ENCODE peak calls at places on chromosomes 13 and 19, in seven cellular contexts. X is GM06990; C is psoas muscle; N is HFFc6; J is right lobe of liver; K is dorsolateral prefrontal cortex; Z is CD8-positive, alpha-beta T cell. L is an unnamed sample.

GRCh38 chr19:28199323-28199722 is 1013.6 kb downstream of the UQCRFS1 start:
- DNase-seq in X (no peak), C (no peak), N (no peak), J (no peak), K (no peak), Z (no peak), L (no peak)

GRCh38 chr13:81048026-81048461 is 707.1 kb upstream of the SPRY2 start:
- DNase-seq in X (no peak), C (no peak), N (no peak), J (no peak), K (no peak), Z (no peak), L (no peak)

GRCh38 chr13:41502676-41503075 is 45.3 kb downstream of the RGCC start:
- DNase-seq in X (peak), C (no peak), N (no peak), J (no peak), K (no peak), Z (no peak), L (no peak)

GRCh38 chr13:112771877-112772538 is 82.2 kb downstream of the ATP11A start:
- DNase-seq in X (no peak), C (no peak), N (no peak), J (no peak), K (no peak), Z (no peak), L (no peak)

GRCh38 chr19:46574533-46574932 is 26.6 kb upstream of the CALM3 start:
- DNase-seq in X (no peak), C (no peak), N (no peak), J (no peak), K (no peak), Z (no peak), L (no peak)

GRCh38 chr19:49890349-49891311 is 6.1 kb downstream of the IL4I1 start:
- DNase-seq in X (peak), C (no peak), N (no peak), J (peak), K (no peak), Z (peak), L (peak)

GRCh38 chr13:113493315-113493951 is 2.9 kb upstream of the DCUN1D2 start:
- DNase-seq in X (no peak), C (no peak), N (peak), J (no peak), K (no peak), Z (no peak), L (no peak)

GRCh38 chr19:7441468-7442146 is 47.2 kb downstream of the PEX11G start:
- DNase-seq in X (no peak), C (no peak), N (no peak), J (no peak), K (peak), Z (no peak), L (no peak)

DNA sequence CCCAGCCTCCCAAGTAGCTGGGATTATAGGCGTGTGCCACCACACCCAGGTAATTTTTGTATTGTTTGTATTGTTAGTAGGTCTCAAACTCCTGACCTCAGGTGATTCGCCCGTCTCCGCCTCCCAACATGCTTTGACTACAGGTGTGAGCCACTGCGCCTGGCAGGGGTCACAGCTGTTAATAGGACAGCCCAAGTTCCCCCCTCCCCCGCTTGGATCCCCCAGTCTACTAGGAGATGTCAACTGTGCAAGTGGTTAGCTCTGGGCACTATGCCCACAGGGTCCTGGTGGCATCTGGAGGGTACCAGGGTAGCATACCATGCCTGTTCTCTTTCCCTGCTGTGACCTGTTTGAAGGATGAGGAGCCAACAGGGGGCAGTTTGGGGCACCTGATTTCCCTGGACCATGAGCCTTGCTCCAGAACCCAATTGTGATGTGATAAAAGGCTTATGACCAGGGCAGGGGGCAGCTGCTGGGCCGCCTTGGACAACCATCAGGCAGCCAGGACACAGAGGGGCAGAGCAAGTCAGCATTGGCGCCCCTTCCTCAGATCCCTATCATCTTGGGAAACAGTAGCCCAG is at the start of gene TSPAN16:
- DNase-seq in X (no peak), C (no peak), N (no peak), J (no peak), K (no peak), Z (no peak), L (no peak)
- TF ChIP-seq CTCF in X (no peak), C (no peak), N (peak), J (no peak), K (no peak), Z (no peak), L (no peak)

GRCh38 chr19:310141-310651 is 19.0 kb upstream of the PLPP2 start:
- DNase-seq in X (no peak), C (no peak), N (no peak), J (no peak), K (no peak), Z (no peak), L (no peak)
- TF ChIP-seq CTCF in X (no peak), C (no peak), N (no peak), J (no peak), K (no peak), Z (no peak), L (no peak)

GRCh38 chr13:36992362-36992761 is 6.8 kb downstream of the ALG5 start:
- DNase-seq in X (no peak), C (no peak), N (no peak), J (no peak), K (no peak), Z (no peak), L (no peak)
- TF ChIP-seq CTCF in X (no peak), C (no peak), N (peak), J (no peak), K (no peak), Z (no peak), L (no peak)

DNA sequence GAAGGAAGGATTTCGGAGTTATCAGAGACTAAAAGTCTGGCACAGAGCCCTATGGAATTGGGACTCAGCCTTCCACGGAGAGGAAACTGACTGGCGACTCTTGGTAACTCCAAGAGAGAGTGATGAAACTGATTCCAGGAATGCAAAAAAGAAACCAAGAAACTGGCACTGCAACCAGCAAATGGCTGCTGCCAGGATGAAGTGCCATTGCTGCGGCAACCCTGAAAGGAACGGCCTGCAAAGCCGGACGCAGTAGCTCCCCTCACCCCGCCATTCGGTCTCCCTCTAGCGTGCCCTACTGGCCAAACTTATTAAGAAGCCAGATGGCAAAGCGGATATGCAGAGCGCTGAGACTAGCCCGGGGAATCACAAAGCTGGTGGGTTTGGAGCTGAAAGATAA is 236.0 kb downstream of the PCDH9 start:
- DNase-seq in X (no peak), C (peak), N (no peak), J (peak), K (peak), Z (no peak), L (peak)
- TF ChIP-seq CTCF in X (no peak), C (peak), N (peak), J (peak), K (peak), Z (no peak), L (no peak)

GRCh38 chr19:15402411-15403150 is 16.2 kb downstream of the AKAP8L start:
- DNase-seq in X (no peak), C (no peak), N (no peak), J (no peak), K (peak), Z (no peak), L (no peak)

GRCh38 chr19:15401397-15401710 is 17.4 kb downstream of the AKAP8L start:
- DNase-seq in X (no peak), C (no peak), N (no peak), J (no peak), K (no peak), Z (no peak), L (no peak)

GRCh38 chr19:15403151-15403531 is 15.6 kb downstream of the AKAP8L start:
- DNase-seq in X (no peak), C (no peak), N (no peak), J (no peak), K (peak), Z (no peak), L (no peak)

GRCh38 chr19:15404780-15405211 is 14.0 kb downstream of the AKAP8L start:
- DNase-seq in X (no peak), C (no peak), N (no peak), J (no peak), K (peak), Z (no peak), L (no peak)

DNA sequence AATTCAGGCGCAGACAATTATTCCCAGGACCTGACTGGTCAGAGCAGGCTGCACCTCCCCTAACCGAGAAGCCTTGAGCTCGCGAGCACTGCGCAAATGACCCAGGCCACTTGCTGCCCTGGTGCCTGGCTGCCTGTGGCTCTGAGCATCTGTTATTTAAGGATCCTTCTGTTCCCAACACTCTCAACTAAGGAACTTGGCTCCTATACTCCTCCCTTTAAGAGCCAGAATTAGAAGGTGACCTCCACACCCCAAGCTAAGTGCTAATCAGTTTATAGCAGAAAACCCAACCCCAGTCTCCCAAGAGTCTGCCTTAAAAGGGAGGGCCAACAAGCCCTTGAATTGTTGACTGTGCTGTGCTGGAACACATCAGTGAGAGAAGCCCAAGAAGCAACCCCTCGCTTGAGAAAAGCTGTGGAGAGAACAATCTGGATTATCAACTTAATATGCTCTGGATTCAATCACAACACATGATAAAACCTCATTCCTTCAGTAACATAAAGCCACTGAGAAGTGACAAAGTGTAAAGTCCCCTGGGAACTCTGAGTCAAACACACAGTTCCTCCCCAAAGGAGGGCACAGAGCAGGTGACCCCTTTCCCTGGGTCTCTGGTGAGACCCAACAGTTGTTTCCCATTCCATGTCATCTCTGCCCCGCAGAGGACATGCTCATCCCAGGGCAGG is 14.6 kb downstream of the AKAP8L start:
- DNase-seq in X (no peak), C (no peak), N (no peak), J (no peak), K (peak), Z (no peak), L (no peak)
- TF ChIP-seq CTCF in X (no peak), C (no peak), N (no peak), J (no peak), K (no peak), Z (no peak), L (no peak)

DNA sequence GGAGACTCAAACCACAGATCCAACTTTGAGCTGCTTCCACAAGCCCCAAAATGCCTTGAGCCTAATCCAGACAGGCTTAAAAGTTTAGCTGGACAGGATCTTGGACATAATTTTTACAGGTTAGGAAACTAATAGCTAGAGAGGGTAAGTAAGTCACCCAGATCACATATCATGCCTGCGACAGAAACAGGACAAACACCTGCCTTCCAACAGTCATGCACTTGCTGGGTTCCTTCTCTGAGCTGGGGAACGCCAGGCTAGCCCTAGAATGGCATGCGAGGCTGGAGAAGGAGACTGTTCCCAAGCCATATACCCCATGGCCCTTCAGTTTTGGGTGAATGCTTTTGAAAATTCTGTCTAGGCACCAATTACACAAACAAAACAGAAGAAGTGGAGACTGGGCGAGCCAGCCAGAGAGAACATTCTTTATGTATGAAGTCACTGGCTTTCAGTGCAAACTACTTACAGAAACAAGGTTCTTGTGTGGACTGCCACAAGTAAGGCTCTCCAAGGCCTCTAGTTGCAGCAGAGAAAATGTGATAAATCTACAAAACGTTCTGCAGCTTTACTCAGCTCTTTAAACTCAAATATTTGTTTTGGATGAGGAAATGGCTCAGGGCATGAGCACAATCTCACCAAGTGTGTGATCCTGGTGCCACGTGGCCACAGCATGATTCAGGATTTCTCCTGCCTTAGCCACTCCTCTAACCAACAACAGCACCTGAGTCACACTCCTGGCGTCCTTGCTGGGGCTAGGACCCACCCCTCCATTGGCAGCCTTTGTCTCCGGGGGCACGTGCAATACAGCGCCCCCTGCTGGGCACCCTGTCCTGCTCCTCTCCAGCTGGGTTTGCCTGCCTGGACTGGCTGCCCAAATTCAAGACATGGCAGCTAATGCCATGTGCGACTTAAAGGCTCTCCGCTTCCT is 73.4 kb upstream of the UBL3 start:
- DNase-seq in X (peak), C (peak), N (peak), J (peak), K (no peak), Z (no peak), L (peak)
- TF ChIP-seq CTCF in X (peak), C (peak), N (peak), J (peak), K (no peak), Z (peak), L (peak)

DNA sequence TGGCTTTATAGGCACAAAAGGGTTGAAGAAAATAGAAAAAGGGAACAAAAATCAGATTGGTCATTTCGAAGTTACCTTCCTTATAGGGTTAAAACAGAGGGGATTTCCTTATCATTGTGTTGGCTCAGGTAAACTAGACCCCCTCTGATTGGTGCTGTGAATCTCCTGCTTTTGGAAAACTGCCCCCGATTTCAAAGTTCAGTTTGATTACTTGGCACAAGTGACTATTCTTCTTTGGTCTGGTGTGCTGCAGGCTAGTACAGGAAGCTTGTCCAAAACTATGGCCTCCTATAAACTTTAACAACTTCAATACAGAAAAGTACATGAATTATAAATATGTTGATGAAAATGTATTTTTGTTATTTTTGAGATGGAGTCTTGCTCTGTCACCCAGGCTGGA is 13.9 kb upstream of the TPTE2 start:
- DNase-seq in X (no peak), C (no peak), N (no peak), J (no peak), K (no peak), Z (no peak), L (no peak)
- TF ChIP-seq CTCF in X (no peak), C (no peak), N (no peak), J (no peak), K (no peak), Z (no peak), L (no peak)

GRCh38 chr19:940591-941291 is 14.9 kb downstream of the ARID3A start:
- DNase-seq in X (no peak), C (peak), N (no peak), J (peak), K (peak), Z (peak), L (peak)
- TF ChIP-seq CTCF in X (no peak), C (no peak), N (no peak), J (no peak), K (no peak), Z (no peak), L (no peak)

GRCh38 chr19:45090034-45090433 is 2.9 kb upstream of the PPP1R37 start:
- DNase-seq in X (no peak), C (no peak), N (no peak), J (no peak), K (no peak), Z (no peak), L (no peak)
- TF ChIP-seq CTCF in X (no peak), C (no peak), N (peak), J (no peak), K (no peak), Z (no peak), L (no peak)